ENCODE peak calls at places on chromosomes 3 and 15, in four cellular contexts. D is K562, O is H1, S is GM12878. N is an unnamed sample.

GRCh38 chr3:66989860-66990696 is 8.0 kb upstream of the KBTBD8 start:
- DNase-seq in O (no peak), D (peak), S (peak), N (peak)

GRCh38 chr3:171044828-171045793 is 18.6 kb upstream of the SLC2A2 start:
- DNase-seq in D (no peak), O (no peak), S (no peak), N (no peak)

GRCh38 chr15:71880276-71880675 is 69.9 kb downstream of the NR2E3 start:
- DNase-seq in D (no peak), S (no peak), O (no peak), N (no peak)

GRCh38 chr15:71753346-71753745 is 57.0 kb upstream of the NR2E3 start:
- DNase-seq in S (no peak), D (no peak), O (no peak), N (no peak)

GRCh38 chr15:96503276-96503675 is 172.8 kb downstream of the NR2F2 start:
- DNase-seq in S (no peak), D (no peak), O (no peak), N (no peak)

GRCh38 chr3:49108346-49108745 is 3.8 kb upstream of the QARS1 start:
- DNase-seq in S (no peak), O (no peak), D (no peak), N (no peak)

GRCh38 chr15:69862540-69862939 is 235.2 kb downstream of the TLE3 start:
- DNase-seq in S (no peak), D (no peak), O (no peak), N (no peak)

GRCh38 chr3:76585794-76586392 is 454.0 kb upstream of the ROBO2 start:
- DNase-seq in D (peak), S (no peak), O (no peak), N (no peak)

GRCh38 chr3:27228805-27229204 is 140.4 kb downstream of the NEK10 start:
- DNase-seq in S (no peak), D (no peak), O (no peak), N (peak)
- TF ChIP-seq EGR1 in S (no peak), D (no peak), O (no peak), N (no peak)

GRCh38 chr3:136505676-136506075 is 246.5 kb downstream of the STAG1 start:
- DNase-seq in D (no peak), S (no peak), O (no peak), N (no peak)
- TF ChIP-seq YY1 in D (no peak), S (no peak), O (no peak), N (no peak)

DNA sequence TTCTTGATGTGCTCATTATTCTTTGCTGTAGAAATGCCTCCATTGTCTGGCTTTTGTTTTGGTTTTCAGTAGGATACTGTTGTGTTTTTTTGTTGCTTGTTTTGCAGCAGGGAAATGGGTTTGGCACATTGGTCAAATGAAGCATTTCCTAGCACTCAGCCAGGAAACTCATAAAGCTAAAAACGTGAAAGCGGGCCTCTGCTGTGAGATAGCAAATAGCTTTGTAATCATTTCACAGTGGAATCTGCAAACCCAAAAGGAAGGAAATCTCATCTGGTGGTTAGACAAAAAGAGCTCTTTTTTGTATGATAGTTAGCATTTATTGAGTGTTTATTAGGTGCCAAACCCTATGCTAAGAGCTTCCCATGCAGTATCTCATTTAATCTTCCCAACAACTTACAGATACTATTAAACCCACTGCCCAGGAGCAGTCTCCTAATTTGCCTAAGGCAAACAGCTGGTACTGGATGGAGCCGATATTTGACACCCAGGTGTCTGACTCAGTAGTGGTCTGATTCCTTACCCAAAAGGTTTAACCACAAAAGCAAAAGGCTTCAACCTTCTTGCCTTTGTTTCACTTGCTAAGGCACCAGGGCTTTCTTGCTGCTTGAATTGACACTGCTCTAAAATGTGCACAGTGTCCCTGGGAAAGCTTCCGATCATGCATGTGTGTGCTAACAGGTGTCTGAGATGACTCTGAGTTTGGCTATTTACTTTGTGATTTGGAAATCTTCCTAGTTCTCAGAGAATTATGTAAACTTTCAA is 527.9 kb upstream of the MDFIC2 start:
- DNase-seq in S (no peak), D (no peak), O (no peak), N (no peak)
- TF ChIP-seq EGR1 in S (no peak), D (no peak), O (no peak), N (no peak)

DNA sequence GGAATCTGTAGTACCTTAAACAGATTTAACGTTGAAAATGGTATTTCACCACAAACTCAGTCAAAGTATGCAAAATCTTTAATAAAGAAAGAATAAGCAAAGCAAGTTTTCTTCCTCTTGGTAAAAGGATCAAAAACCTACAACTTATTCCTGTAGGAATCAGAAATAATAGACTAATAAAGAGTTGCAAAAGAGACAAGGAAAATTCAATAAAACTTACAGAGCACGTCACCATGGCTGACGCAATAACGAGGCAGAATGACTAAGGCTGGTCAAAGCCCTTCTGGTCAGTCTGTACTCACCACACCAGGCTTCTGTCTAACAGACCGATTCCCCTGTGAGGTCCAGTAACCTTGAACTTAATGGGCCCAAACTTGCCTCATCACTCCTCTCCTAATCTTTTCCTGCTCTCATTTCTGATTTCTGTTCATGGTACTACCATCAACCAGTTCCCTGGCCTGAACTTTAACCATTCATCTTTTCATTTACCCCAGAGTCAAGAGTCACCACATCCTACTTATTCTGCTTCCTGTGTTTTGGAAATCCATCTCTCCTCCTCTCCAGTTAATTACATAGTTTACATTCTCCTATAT is 5.0 kb downstream of the MASP1 start:
- DNase-seq in S (no peak), O (no peak), D (peak), N (no peak)
- TF ChIP-seq YY1 in S (no peak), O (no peak), D (no peak), N (no peak)

GRCh38 chr15:41284425-41285177 is 47.8 kb downstream of the OIP5 start:
- DNase-seq in D (peak), O (no peak), S (no peak), N (no peak)
- TF ChIP-seq EGR1 in D (no peak), O (no peak), S (no peak), N (no peak)

GRCh38 chr3:23964537-23964936 is 19.5 kb downstream of the NR1D2 start:
- DNase-seq in D (no peak), S (no peak), O (no peak), N (no peak)

GRCh38 chr3:23969393-23969792 is 24.3 kb downstream of the NR1D2 start:
- DNase-seq in O (no peak), S (no peak), D (no peak), N (no peak)

GRCh38 chr3:23968467-23969184 is 23.5 kb downstream of the NR1D2 start:
- DNase-seq in D (no peak), O (no peak), S (no peak), N (no peak)

GRCh38 chr3:23961913-23962312 is 16.8 kb downstream of the NR1D2 start:
- DNase-seq in O (no peak), S (no peak), D (no peak), N (no peak)

DNA sequence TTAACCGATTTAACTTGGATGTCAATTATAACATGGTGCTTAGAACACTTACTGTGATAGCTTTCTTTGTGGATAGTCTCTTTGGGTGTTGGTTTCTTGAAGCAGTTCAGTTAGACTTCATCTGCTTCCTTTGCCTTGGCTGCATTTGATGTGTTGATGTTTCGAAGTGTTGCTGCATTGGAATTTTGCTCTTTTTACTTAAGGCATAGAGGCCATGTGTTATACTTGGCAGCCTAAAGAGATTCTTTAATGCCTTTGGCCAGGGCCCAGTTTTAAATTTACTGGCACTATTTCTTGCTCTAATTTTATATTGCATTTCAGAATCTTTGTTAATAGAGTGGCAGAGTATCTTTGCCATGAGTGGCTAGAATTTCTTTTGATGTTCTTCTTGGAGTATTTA is 21.2 kb downstream of the NR1D2 start:
- DNase-seq in O (no peak), D (no peak), S (no peak), N (no peak)
- TF ChIP-seq YY1 in O (no peak), D (no peak), S (no peak), N (no peak)

GRCh38 chr3:53230789-53231188 is 25.0 kb downstream of the TKT start:
- DNase-seq in D (no peak), S (no peak), O (no peak), N (no peak)

GRCh38 chr3:53230041-53230621 is 25.7 kb downstream of the TKT start:
- DNase-seq in D (no peak), O (no peak), S (no peak), N (no peak)

GRCh38 chr3:53229606-53230005 is 26.2 kb downstream of the TKT start:
- DNase-seq in D (no peak), S (no peak), O (no peak), N (no peak)

GRCh38 chr3:53232641-53233377 is 23.0 kb downstream of the TKT start:
- DNase-seq in D (no peak), O (no peak), S (no peak), N (no peak)

DNA sequence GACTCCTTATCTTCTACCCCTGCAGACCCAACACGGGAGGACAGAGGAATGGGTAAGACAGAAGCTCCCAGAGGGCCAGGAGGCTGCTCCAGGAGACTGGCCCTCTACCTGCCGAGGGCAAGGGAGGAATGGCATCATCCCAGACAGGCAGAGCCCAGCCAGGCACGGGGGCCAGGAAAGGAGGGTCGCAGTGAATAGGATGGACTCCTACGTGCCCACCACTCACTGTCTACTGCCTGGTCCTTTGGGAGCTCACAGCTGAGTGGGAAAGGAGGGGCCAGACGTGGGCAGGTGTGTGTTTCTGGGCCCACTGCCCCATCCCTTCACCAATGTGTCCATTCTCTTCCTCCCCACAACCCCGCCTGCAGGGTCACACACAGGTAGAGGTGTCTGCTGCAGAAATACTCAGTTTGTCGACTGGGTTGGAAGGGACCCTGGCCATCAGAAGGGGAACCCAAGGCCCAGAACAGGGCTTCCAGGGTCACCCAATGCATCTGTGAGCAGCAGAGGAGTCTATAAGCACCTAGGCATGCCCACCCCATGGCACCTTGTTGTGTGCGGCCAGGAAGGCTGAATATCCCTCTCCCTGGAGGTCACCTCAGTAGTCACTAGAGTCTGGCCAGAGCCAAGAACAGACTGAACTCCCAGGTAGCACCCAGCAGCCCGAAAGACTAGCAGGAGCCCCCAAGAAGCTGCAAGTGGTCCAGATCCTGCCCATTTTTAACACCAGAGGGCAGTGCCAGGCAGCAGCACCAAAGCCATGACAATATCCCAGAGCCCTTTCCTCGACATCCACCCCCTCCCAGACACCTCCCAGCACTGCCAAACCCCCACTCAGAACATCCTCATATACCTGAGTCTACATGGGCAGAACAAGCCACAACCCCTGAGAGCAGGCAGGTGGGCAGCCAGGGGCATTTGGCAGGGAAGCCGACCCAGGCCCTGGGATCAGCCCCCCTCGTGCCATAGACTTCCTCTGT is 24.0 kb downstream of the TKT start:
- DNase-seq in S (no peak), O (no peak), D (no peak), N (no peak)
- TF ChIP-seq EGR1 in S (no peak), O (no peak), D (no peak), N (no peak)

DNA sequence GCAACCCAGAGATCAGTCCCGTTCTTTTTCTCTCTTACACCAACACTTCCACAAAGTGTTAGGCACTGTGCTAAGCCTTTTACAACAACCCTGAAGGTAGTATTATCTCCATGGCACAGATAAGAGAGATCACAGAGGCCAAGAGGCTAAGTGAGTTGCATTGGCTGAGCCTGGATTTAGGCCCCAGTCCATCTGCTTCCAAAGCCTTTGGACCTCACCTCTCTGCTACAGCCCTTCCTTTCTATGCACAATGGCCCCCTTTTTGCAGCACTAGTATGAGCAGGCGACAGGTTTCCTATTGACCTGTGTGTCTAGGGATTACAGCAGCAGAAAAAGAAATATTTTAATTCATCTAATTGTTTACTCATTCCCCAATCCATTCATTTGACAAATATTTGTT is 76.2 kb downstream of the CRYGS start:
- DNase-seq in S (no peak), D (no peak), O (no peak), N (no peak)
- TF ChIP-seq YY1 in S (no peak), D (no peak), O (no peak), N (no peak)

GRCh38 chr3:31776016-31776415 is 205.0 kb downstream of the OSBPL10 start:
- DNase-seq in D (no peak), O (no peak), S (no peak), N (no peak)
- TF ChIP-seq EGR1 in D (no peak), O (no peak), S (no peak), N (no peak)

GRCh38 chr15:41977757-41978369 is 5.5 kb upstream of the EHD4 start:
- DNase-seq in S (no peak), D (no peak), O (no peak), N (no peak)

GRCh38 chr15:41980654-41981323 is 8.4 kb upstream of the EHD4 start:
- DNase-seq in S (no peak), D (no peak), O (no peak), N (no peak)

GRCh38 chr15:41981373-41982132 is 9.2 kb upstream of the EHD4 start:
- DNase-seq in O (no peak), D (peak), S (no peak), N (no peak)

GRCh38 chr15:41978534-41978933 is 6.2 kb upstream of the EHD4 start:
- DNase-seq in S (no peak), D (no peak), O (peak), N (no peak)

GRCh38 chr15:41979493-41980266 is 7.3 kb upstream of the EHD4 start:
- DNase-seq in D (peak), O (no peak), S (no peak), N (no peak)
- TF ChIP-seq YY1 in D (no peak), O (no peak), S (no peak), N (no peak)